ENCODE peak calls at places on chromosomes 2 and 18, in five cellular contexts. Z is stromal cell of bone marrow; I is stimulated activated naive CD8-positive, alpha-beta T cell treated with anti-CD3 and anti-CD28 coated beads, Interleukin-15, Interleukin-2, amounts not matched to agents 100 U/mL and 50 U/mL, for 24 hours; O is skeletal muscle cell; V is cardiac muscle cell. E is an unnamed sample.

GRCh38 chr2:159454185-159454584 is 162.2 kb downstream of the BAZ2B start:
- DNase-seq in Z (no peak), I (no peak), V (no peak), O (no peak), E (no peak)

GRCh38 chr2:10533811-10534321 is 85.7 kb upstream of the ODC1 start:
- DNase-seq in Z (no peak), I (no peak), O (no peak), V (peak; percentile 48), E (no peak)

GRCh38 chr2:172084734-172085459 is 410 bp upstream of the DLX1 start:
- DNase-seq in I (peak; percentile 64), O (peak; percentile 89), Z (peak; percentile 96), V (peak; percentile 95), E (peak; percentile 75)

GRCh38 chr2:171225302-171225980 is 64.7 kb upstream of the TLK1 start:
- DNase-seq in I (no peak), O (peak; percentile 66), Z (peak; percentile 63), V (peak; percentile 92), E (no peak)

GRCh38 chr18:57895182-57895581 is 92.1 kb upstream of the ATP8B1 start:
- DNase-seq in O (no peak), Z (no peak), V (no peak), I (no peak), E (no peak)

GRCh38 chr2:168734199-168734746 is 68.2 kb upstream of the NOSTRIN start:
- DNase-seq in I (no peak), V (no peak), Z (no peak), O (no peak), E (no peak)

GRCh38 chr2:189628817-189629552 is 32.3 kb upstream of the ASNSD1 start:
- DNase-seq in V (peak; percentile 43), Z (no peak), I (no peak), O (no peak), E (no peak)

GRCh38 chr2:29449499-29449898 is 334.3 kb downstream of the CLIP4 start:
- DNase-seq in O (no peak), I (no peak), V (no peak), Z (no peak), E (no peak)

GRCh38 chr18:51350081-51350480 is 152.6 kb upstream of the MEX3C start:
- DNase-seq in Z (no peak), O (no peak), V (no peak), I (no peak), E (no peak)

GRCh38 chr18:9771977-9772660 is 64.0 kb downstream of the RAB31 start:
- DNase-seq in O (no peak), Z (no peak), V (no peak), I (no peak), E (no peak)

GRCh38 chr2:227643990-227644551 is 22.5 kb upstream of the SCYGR5 start:
- DNase-seq in V (no peak), Z (no peak), O (no peak), I (no peak), E (no peak)

GRCh38 chr2:64781991-64782390 is 128.3 kb upstream of the SERTAD2 start:
- DNase-seq in O (no peak), Z (no peak), V (no peak), I (no peak), E (no peak)

GRCh38 chr18:73511751-73512525 is 635.7 kb downstream of the FBXO15 start:
- DNase-seq in O (peak; percentile 36), I (no peak), V (peak; percentile 51), Z (no peak), E (no peak)

GRCh38 chr18:31057031-31057430 is 14.5 kb upstream of the DSC3 start:
- DNase-seq in V (peak; percentile 36), I (no peak), Z (no peak), O (no peak), E (no peak)

GRCh38 chr18:51921862-51922261 is 418.1 kb upstream of the DCC start:
- DNase-seq in O (no peak), V (no peak), I (no peak), Z (no peak), E (no peak)

GRCh38 chr2:180979086-180979934 is 1.1 kb upstream of the UBE2E3 start:
- DNase-seq in O (no peak), V (peak; percentile 74), Z (no peak), I (no peak), E (no peak)